ENCODE peak calls at places on chromosomes 5 and 9, in seven cellular contexts. H is lower lobe of right lung; F is A549; I is iris pigment epithelial cell; Z is stimulated activated naive CD8-positive, alpha-beta T cell treated with anti-CD3 and anti-CD28 coated beads, Interleukin-15, amount 100 ng/mL, for 72 hours; Y is activated gamma-delta T cell treated with anti-CD3 and anti-CD28 coated beads, Interleukin-2, amount 50 U/mL, for 16 hours; B is neuronal stem cell. Q is an unnamed sample.
A peak's percentile ranks its signal among the peaks of the same experiment; 100 is the strongest.

GRCh38 chr5:6108981-6109595 is 269.3 kb downstream of the MED10 start:
- DNase-seq in Y (no peak), B (no peak), Z (no peak), F (no peak), H (no peak), I (no peak), Q (no peak)

GRCh38 chr5:177005619-177006264 is 837 bp downstream of the UIMC1 start:
- DNase-seq in Y (peak; percentile 22), F (peak; percentile 71), I (peak; percentile 86), H (peak; percentile 86), B (peak; percentile 56), Z (peak; percentile 63), Q (peak; percentile 87)

GRCh38 chr5:22988937-22989336 is 135.8 kb upstream of the CDH12 start:
- DNase-seq in H (no peak), I (no peak), Y (no peak), Z (no peak), B (no peak), F (no peak), Q (no peak)

GRCh38 chr5:135318037-135318436 is 81.0 kb downstream of the MACROH2A1 start:
- DNase-seq in Z (no peak), B (no peak), H (no peak), I (no peak), F (no peak), Y (no peak), Q (no peak)

GRCh38 chr9:100505564-100506159 is 32.7 kb downstream of the TMEFF1 start:
- DNase-seq in Y (peak; percentile 9), B (no peak), I (peak; percentile 70), F (peak; percentile 77), H (peak; percentile 77), Z (peak; percentile 64), Q (peak; percentile 71)

GRCh38 chr5:56545016-56545415 is 270.3 kb upstream of the MAP3K1 start:
- DNase-seq in H (peak; percentile 70), F (no peak), I (peak; percentile 37), Y (no peak), B (no peak), Z (no peak), Q (no peak)

GRCh38 chr9:121667214-121667613 is 15.8 kb downstream of the DAB2IP start:
- DNase-seq in F (no peak), H (no peak), I (no peak), Z (no peak), B (no peak), Y (no peak), Q (no peak)

GRCh38 chr9:1005043-1005667 is 28.7 kb downstream of the DMRT3 start:
- DNase-seq in F (peak; percentile 67), Z (peak; percentile 19), Y (no peak), H (no peak), I (peak; percentile 62), B (peak; percentile 50), Q (peak; percentile 61)

GRCh38 chr9:28318515-28318914 is 745.2 kb upstream of the C9orf72 start:
- DNase-seq in F (no peak), Z (no peak), B (no peak), H (no peak), I (no peak), Y (no peak), Q (no peak)

GRCh38 chr5:36870399-36871040 is 6.0 kb upstream of the NIPBL start:
- DNase-seq in H (no peak), Y (no peak), I (peak; percentile 69), F (peak; percentile 74), Z (no peak), B (no peak), Q (peak; percentile 73)

GRCh38 chr9:131642496-131643083 is 97.3 kb downstream of the PRRT1B start:
- DNase-seq in B (no peak), Y (no peak), F (no peak), Z (no peak), H (no peak), I (no peak), Q (peak; percentile 26)

GRCh38 chr5:172412724-172413260 is 41.5 kb downstream of the SH3PXD2B start:
- DNase-seq in H (peak; percentile 88), B (no peak), Y (no peak), F (no peak), I (peak; percentile 97), Z (peak; percentile 10), Q (no peak)

GRCh38 chr5:82109013-82109412 is 137.2 kb downstream of the ATG10 start:
- DNase-seq in I (no peak), Z (no peak), Y (no peak), B (no peak), H (no peak), F (no peak), Q (no peak)

GRCh38 chr5:14741131-14741530 is 76.6 kb downstream of the OTULIN start:
- DNase-seq in Y (no peak), Z (no peak), H (no peak), B (no peak), F (no peak), I (no peak), Q (no peak)

GRCh38 chr9:113913426-113914195 is 37.5 kb downstream of the ZNF618 start:
- DNase-seq in F (no peak), Y (no peak), I (peak; percentile 42), Z (no peak), B (no peak), H (no peak), Q (no peak)

GRCh38 chr5:137461636-137462596 is 37.2 kb downstream of the SPOCK1 start:
- DNase-seq in Y (no peak), B (no peak), Z (no peak), F (no peak), H (no peak), I (no peak), Q (peak; percentile 22)

GRCh38 chr5:362978-363765 is 41.7 kb downstream of the AHRR start:
- DNase-seq in Z (no peak), Y (no peak), F (no peak), H (no peak), I (no peak), B (no peak), Q (no peak)

GRCh38 chr5:132714456-132715307 is 22.7 kb downstream of the KIF3A start:
- DNase-seq in Y (no peak), B (no peak), F (peak; percentile 7), H (no peak), I (no peak), Z (no peak), Q (no peak)

GRCh38 chr5:13027886-13028285 is 916.6 kb downstream of the DNAH5 start:
- DNase-seq in Y (no peak), I (no peak), H (no peak), B (no peak), F (no peak), Z (no peak), Q (no peak)

GRCh38 chr5:153629027-153629426 is 138.6 kb downstream of the GRIA1 start:
- DNase-seq in Z (no peak), I (peak; percentile 97), B (peak; percentile 31), Y (no peak), H (peak; percentile 47), F (peak; percentile 56), Q (peak; percentile 58)

GRCh38 chr9:119234636-119235035 is 134.6 kb downstream of the BRINP1 start:
- DNase-seq in B (no peak), Y (no peak), Z (no peak), H (no peak), I (peak; percentile 9), F (no peak), Q (no peak)

GRCh38 chr5:150017606-150018005 is 17.1 kb downstream of the HMGXB3 start:
- DNase-seq in I (peak; percentile 75), H (no peak), Y (no peak), B (no peak), F (peak; percentile 12), Z (no peak), Q (no peak)

GRCh38 chr5:140114341-140115185 is 654 bp downstream of the PURA start:
- DNase-seq in Y (peak; percentile 11), F (peak; percentile 73), H (peak; percentile 87), B (peak; percentile 48), Z (peak; percentile 58), I (peak; percentile 75), Q (peak; percentile 67)

GRCh38 chr9:68498816-68499215 is 41.9 kb downstream of the TMEM252 start:
- DNase-seq in Z (no peak), I (no peak), F (no peak), H (no peak), B (no peak), Y (no peak), Q (no peak)

GRCh38 chr9:78866228-78867132 is 569.6 kb downstream of the PSAT1 start:
- DNase-seq in B (no peak), Y (no peak), Z (no peak), F (peak; percentile 97), H (no peak), I (peak; percentile 89), Q (no peak)

GRCh38 chr9:1514241-1514640 is 464.1 kb downstream of the DMRT2 start:
- DNase-seq in B (no peak), Z (no peak), H (no peak), I (no peak), F (no peak), Y (no peak), Q (no peak)

GRCh38 chr9:125549465-125550215 is 157.4 kb downstream of the MAPKAP1 start:
- DNase-seq in Y (no peak), Z (no peak), B (no peak), I (no peak), H (no peak), F (no peak), Q (no peak)

Q was measured in neural progenitor cell.